ENCODE peak calls at places on chromosomes 1 and 21, in four cellular contexts. Z is tibial artery; G is NCI-H460; E is stimulated activated CD4-positive, alpha-beta T cell treated with anti-CD3 and anti-CD28 coated beads, Interleukin-1b, Interleukin-23, amount 100 ng/mL, for 4 hours. D is an unnamed sample.

GRCh38 chr21:29233611-29234540 is 64.8 kb upstream of the BACH1 start:
- DNase-seq in Z (no peak), G (no peak), E (no peak), D (no peak)

GRCh38 chr1:240478536-240478935 is 133.4 kb downstream of the GREM2 start:
- DNase-seq in Z (no peak), G (no peak), E (no peak), D (no peak)

GRCh38 chr1:210232524-210233215 is at the start of gene SERTAD4:
- DNase-seq in Z (no peak), G (no peak), E (no peak), D (no peak)

GRCh38 chr1:171983584-171983983 is 142.3 kb downstream of the DNM3 start:
- DNase-seq in Z (no peak), G (peak; percentile 6), E (no peak), D (peak; percentile 17)

GRCh38 chr1:78836736-78837135 is 169.8 kb downstream of the ADGRL4 start:
- DNase-seq in Z (no peak), G (no peak), E (no peak), D (no peak)

GRCh38 chr1:234998174-234998741 is 130.4 kb downstream of the TOMM20 start:
- DNase-seq in Z (peak; percentile 84), G (no peak), E (no peak), D (peak; percentile 86)

GRCh38 chr1:70714149-70714548 is 303.1 kb downstream of the CTH start:
- DNase-seq in Z (no peak), G (no peak), E (no peak), D (no peak)

GRCh38 chr1:207754942-207755689 is 3.3 kb downstream of the CD46 start:
- DNase-seq in Z (no peak), G (no peak), E (no peak), D (no peak)

GRCh38 chr1:8398677-8399076 is 80.8 kb downstream of the SLC45A1 start:
- DNase-seq in Z (no peak), G (no peak), E (no peak), D (no peak)

GRCh38 chr1:154624756-154625643 is 17.0 kb upstream of the ADAR start:
- DNase-seq in Z (no peak), G (no peak), E (no peak), D (no peak)

D was measured in dermis microvascular lymphatic vessel endothelial cell.